ENCODE peak calls at places on chromosomes 6 and 20, in ten cellular contexts. L is K562, F is lower lobe of right lung, I is right lobe of liver, K is stomach, G is endodermal cell, Z is left lung, N is PC-9, D is NT2/D1, B is upper lobe of left lung. Q is an unnamed sample. For H3K4me1, H3K9me3 and H3K36me3, the result is how much of the 10 kb centered on the place peaks cover.

GRCh38 chr6:37920667-37921066 is 101.1 kb downstream of the ZFAND3 start:
- DNase-seq in K (no peak), B (no peak), G (no peak), N (no peak), I (no peak), F (no peak), D (no peak), Z (no peak), L (no peak), Q (no peak)

GRCh38 chr6:97465877-97466710 is 183.1 kb upstream of the MMS22L start:
- DNase-seq in G (peak), K (no peak), I (no peak), Z (no peak), D (peak), B (no peak), L (no peak), F (no peak), N (no peak), Q (no peak)

GRCh38 chr6:7166410-7167293 is 58.9 kb downstream of the RREB1 start:
- DNase-seq in D (no peak), Z (peak), K (no peak), L (peak), N (no peak), B (no peak), I (peak), G (peak), F (peak), Q (no peak)

GRCh38 chr6:31900917-31901414 is 920 bp downstream of the ZBTB12 start:
- DNase-seq in F (no peak), G (peak), Z (peak), B (no peak), N (no peak), K (no peak), I (peak), L (no peak), D (no peak), Q (no peak)

GRCh38 chr6:83169511-83169910 is 23.6 kb downstream of the PGM3 start:
- DNase-seq in G (no peak), L (no peak), F (no peak), I (no peak), Z (no peak), D (no peak), N (no peak), B (no peak), K (no peak), Q (no peak)

GRCh38 chr6:151391021-151391470 is 313 bp downstream of the ZBTB2 start:
- DNase-seq in F (peak), I (peak), G (peak), D (no peak), B (peak), L (peak), N (no peak), K (peak), Z (peak), Q (peak)

GRCh38 chr20:49132995-49133451 is 55.1 kb downstream of the STAU1 start:
- DNase-seq in L (peak), Z (no peak), F (no peak), K (no peak), I (no peak), D (peak), G (peak), B (no peak), N (peak), Q (peak)

GRCh38 chr20:32479012-32479411 is 106.1 kb downstream of the NOL4L start:
- DNase-seq in L (no peak), Z (peak), N (no peak), I (no peak), K (no peak), B (no peak), D (no peak), F (no peak), G (peak), Q (no peak)

GRCh38 chr20:46688151-46689081 is 828 bp downstream of the TP53RK start:
- DNase-seq in F (no peak), L (no peak), D (no peak), I (no peak), K (no peak), G (no peak), B (no peak), Z (no peak), N (no peak), Q (no peak)

GRCh38 chr6:43883698-43884659 is 114.0 kb downstream of the VEGFA start:
- DNase-seq in B (no peak), N (no peak), L (no peak), I (no peak), K (peak), G (peak), D (no peak), F (no peak), Z (peak), Q (no peak)

GRCh38 chr6:134813146-134813545 is 136.8 kb downstream of the ALDH8A1 start:
- DNase-seq in D (no peak), F (no peak), K (no peak), Z (no peak), L (no peak), B (no peak), I (no peak), G (no peak), N (peak), Q (no peak)

GRCh38 chr20:46040902-46041535 is 12.0 kb downstream of the SLC12A5 start:
- DNase-seq in B (peak), G (peak), I (no peak), N (no peak), F (no peak), Z (peak), D (peak), L (peak), K (peak), Q (peak)

GRCh38 chr6:12844284-12845223 is 128.0 kb downstream of the PHACTR1 start:
- DNase-seq in F (no peak), N (no peak), Z (no peak), K (no peak), I (no peak), G (no peak), L (peak), B (no peak), D (peak), Q (peak)

GRCh38 chr6:3977875-3978711 is 100.8 kb downstream of the FAM217A start:
- DNase-seq in G (peak), N (peak), I (no peak), Z (no peak), F (no peak), L (peak), D (peak), K (no peak), B (no peak), Q (peak)

GRCh38 chr6:16278048-16278724 is 39.8 kb downstream of the GMPR start:
- DNase-seq in B (no peak), D (no peak), F (no peak), G (no peak), K (no peak), I (no peak), Z (no peak), L (no peak), N (no peak), Q (no peak)

GRCh38 chr6:125811259-125811658 is 20.5 kb downstream of the NCOA7 start:
- DNase-seq in Z (no peak), L (no peak), D (no peak), K (no peak), N (no peak), G (no peak), B (no peak), I (no peak), F (no peak), Q (no peak)

GRCh38 chr6:112153926-112154621 is 66.7 kb downstream of the FAM229B start:
- DNase-seq in K (no peak), D (no peak), B (no peak), F (no peak), Z (no peak), G (no peak), I (no peak), L (peak), N (peak), Q (no peak)

GRCh38 chr6:46899636-46900035 is 22.1 kb downstream of the ADGRF5 start:
- DNase-seq in B (no peak), D (no peak), G (no peak), L (no peak), N (no peak), K (no peak), I (no peak), F (no peak), Z (no peak), Q (no peak)
- H3K4me1 ChIP-seq in B (half or more), D (under half), G (under half), L (under half), N (under half), K (under half), I (under half), F (half or more), Z (under half), Q (under half)

GRCh38 chr6:22925920-22926587 is 356.7 kb downstream of the HDGFL1 start:
- DNase-seq in G (no peak), K (no peak), N (no peak), Z (no peak), F (no peak), D (no peak), L (no peak), B (no peak), I (no peak), Q (peak)

GRCh38 chr6:22925304-22925835 is 356.0 kb downstream of the HDGFL1 start:
- DNase-seq in I (no peak), Z (no peak), B (no peak), F (no peak), K (no peak), N (no peak), G (no peak), D (no peak), L (no peak), Q (no peak)

GRCh38 chr6:22929228-22929627 is 359.9 kb downstream of the HDGFL1 start:
- DNase-seq in K (no peak), Z (no peak), D (no peak), L (no peak), G (no peak), B (no peak), N (no peak), I (no peak), F (no peak), Q (no peak)

GRCh38 chr6:22926613-22927348 is 357.4 kb downstream of the HDGFL1 start:
- DNase-seq in I (no peak), L (no peak), G (no peak), K (no peak), Z (no peak), D (no peak), F (no peak), N (no peak), B (no peak), Q (no peak)

GRCh38 chr6:22928775-22929174 is 359.4 kb downstream of the HDGFL1 start:
- DNase-seq in L (no peak), G (peak), I (no peak), N (no peak), K (no peak), D (no peak), B (no peak), F (no peak), Z (no peak), Q (no peak)
- H3K9me3 ChIP-seq in L (under half), G (under half), I (under half), N (under half), K (under half), D (under half), B (under half), F (under half), Z (under half), Q (under half)

GRCh38 chr20:17668432-17668831 is 13.6 kb downstream of the RRBP1 start:
- DNase-seq in F (no peak), G (no peak), B (no peak), N (no peak), K (no peak), D (no peak), Z (no peak), L (no peak), I (peak), Q (no peak)
- H3K36me3 ChIP-seq in F (under half), G (under half), B (under half), N (under half), K (under half), D (half or more), Z (under half), L (under half), I (under half), Q (under half)

DNA sequence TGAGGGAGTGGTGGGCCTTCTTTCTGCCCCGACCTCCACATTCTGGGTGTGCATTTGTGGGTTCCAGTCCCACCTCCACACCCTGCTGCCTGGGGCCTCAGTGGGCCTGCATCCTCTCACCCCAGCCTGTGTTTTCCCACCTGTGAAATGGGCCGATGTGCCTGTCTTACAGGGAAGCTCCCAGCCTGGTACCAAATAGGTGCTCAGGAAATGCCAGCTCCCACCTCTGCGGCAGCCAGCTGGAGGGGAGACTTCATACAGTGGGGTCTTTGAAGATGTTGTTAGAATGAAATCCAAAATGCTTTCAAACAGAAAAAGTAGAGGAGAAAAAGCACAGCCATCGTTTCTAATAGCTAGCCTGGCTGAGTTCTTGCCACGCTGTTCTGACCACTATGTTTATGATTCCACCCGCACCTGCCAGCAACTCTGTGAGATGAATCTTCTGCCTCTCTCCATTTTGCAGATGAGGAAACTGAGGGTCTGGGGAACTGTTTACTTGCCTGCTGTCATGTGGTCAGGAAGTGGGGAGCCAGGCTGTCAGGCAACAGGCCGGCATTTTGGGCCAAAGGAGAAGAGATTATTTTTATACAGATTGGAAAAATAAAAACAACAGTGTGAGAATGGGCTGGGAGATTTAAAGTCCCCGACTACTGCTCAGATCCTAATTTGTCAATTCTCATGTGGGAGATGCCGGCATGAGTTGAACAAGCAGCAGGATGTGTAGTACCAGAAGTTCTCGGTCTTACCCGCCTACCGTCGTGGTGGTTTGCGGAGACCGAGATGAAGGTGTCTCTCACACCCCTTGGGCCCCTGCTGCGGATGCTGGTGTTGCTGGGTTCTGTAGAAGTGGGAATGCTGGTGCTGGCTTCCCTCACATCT is 4.6 kb downstream of the TMEM181 start:
- DNase-seq in B (no peak), K (no peak), L (no peak), N (no peak), Z (no peak), I (peak), F (no peak), G (no peak), D (no peak), Q (no peak)
- H3K4me1 ChIP-seq in B (under half), K (half or more), L (under half), N (under half), Z (under half), I (under half), F (under half), G (under half), D (under half), Q (under half)

GRCh38 chr6:29509239-29509638 is 21.5 kb upstream of the MAS1L start:
- DNase-seq in I (no peak), K (no peak), N (no peak), D (no peak), F (no peak), Z (peak), B (no peak), L (no peak), G (peak), Q (no peak)
- H3K9me3 ChIP-seq in I (under half), K (under half), N (under half), D (under half), F (under half), Z (under half), B (under half), L (under half), G (under half), Q (under half)

GRCh38 chr20:4522310-4522709 is 199.4 kb upstream of the PRND start:
- DNase-seq in D (no peak), K (no peak), G (no peak), I (no peak), Z (peak), L (no peak), F (no peak), N (no peak), B (peak), Q (no peak)
- H3K36me3 ChIP-seq in D (under half), K (under half), G (under half), I (under half), Z (under half), L (under half), F (under half), N (under half), B (under half), Q (under half)